ENCODE peak calls at places on chromosomes 13 and 19, in six cellular contexts. J is ascending aorta, L is Peyer's patch, Q is pancreas, V is tibial nerve, N is endodermal cell. M is an unnamed sample.

GRCh38 chr19:489418-490196 is 6.7 kb upstream of the MADCAM1 start:
- DNase-seq in J (no peak), L (no peak), Q (no peak), V (no peak), N (peak; percentile 82), M (no peak)

GRCh38 chr13:51999525-51999924 is 11.7 kb downstream of the ATP7B start:
- DNase-seq in J (no peak), L (no peak), Q (peak; percentile 67), V (no peak), N (peak; percentile 69), M (no peak)

GRCh38 chr13:80116107-80116506 is 224.8 kb downstream of the SPRY2 start:
- DNase-seq in J (no peak), L (no peak), Q (no peak), V (no peak), N (no peak), M (peak; percentile 49)

GRCh38 chr19:46381746-46382345 is 31.5 kb downstream of the CCDC8 start:
- DNase-seq in J (no peak), L (no peak), Q (peak; percentile 43), V (no peak), N (no peak), M (no peak)

GRCh38 chr19:39410620-39411005 is 1.9 kb upstream of the PLEKHG2 start:
- DNase-seq in J (no peak), L (no peak), Q (no peak), V (no peak), N (no peak), M (no peak)

GRCh38 chr13:111176421-111176820 is 61.3 kb downstream of the ARHGEF7 start:
- DNase-seq in J (no peak), L (no peak), Q (no peak), V (no peak), N (no peak), M (no peak)

GRCh38 chr13:114032121-114032799 is 58.4 kb upstream of the C13orf46 start:
- DNase-seq in J (no peak), L (no peak), Q (no peak), V (no peak), N (no peak), M (no peak)

GRCh38 chr13:109500146-109500773 is 286.1 kb downstream of the IRS2 start:
- DNase-seq in J (no peak), L (no peak), Q (no peak), V (no peak), N (peak; percentile 83), M (no peak)

GRCh38 chr19:6730153-6730804 is 7.1 kb downstream of the GPR108 start:
- DNase-seq in J (no peak), L (peak; percentile 92), Q (peak; percentile 85), V (peak; percentile 86), N (peak; percentile 99), M (no peak)

GRCh38 chr19:3057275-3057714 is 5.0 kb downstream of the TLE5 start:
- DNase-seq in J (peak; percentile 21), L (no peak), Q (peak; percentile 94), V (peak; percentile 77), N (peak; percentile 79), M (no peak)

GRCh38 chr19:38989066-38989605 is 13.6 kb upstream of the FBXO17 start:
- DNase-seq in J (no peak), L (no peak), Q (no peak), V (no peak), N (peak; percentile 75), M (no peak)

GRCh38 chr19:49114630-49115363 is 627 bp downstream of the LIN7B start:
- DNase-seq in J (no peak), L (peak; percentile 81), Q (peak; percentile 78), V (no peak), N (peak; percentile 88), M (no peak)

GRCh38 chr19:55472463-55472862 is 4.0 kb upstream of the ZNF628 start:
- DNase-seq in J (no peak), L (no peak), Q (no peak), V (no peak), N (peak; percentile 45), M (no peak)

GRCh38 chr19:30046522-30046921 is 104.5 kb downstream of the URI1 start:
- DNase-seq in J (no peak), L (no peak), Q (no peak), V (no peak), N (peak; percentile 67), M (no peak)

GRCh38 chr13:76210262-76210661 is 574.1 kb downstream of the LMO7 start:
- DNase-seq in J (no peak), L (no peak), Q (no peak), V (no peak), N (no peak), M (no peak)

GRCh38 chr19:1970003-1970805 is 29.2 kb downstream of the CSNK1G2 start:
- DNase-seq in J (no peak), L (no peak), Q (no peak), V (no peak), N (no peak), M (no peak)

GRCh38 chr19:4589579-4590410 is 30.3 kb upstream of the SEMA6B start:
- DNase-seq in J (no peak), L (no peak), Q (no peak), V (no peak), N (peak; percentile 75), M (no peak)

GRCh38 chr13:71621152-71622124 is 245.6 kb downstream of the DACH1 start:
- DNase-seq in J (no peak), L (no peak), Q (no peak), V (no peak), N (no peak), M (no peak)

GRCh38 chr19:46692918-46693722 is 23.8 kb downstream of the PRKD2 start:
- DNase-seq in J (no peak), L (no peak), Q (no peak), V (no peak), N (no peak), M (no peak)

GRCh38 chr13:34420975-34421719 is 520.9 kb upstream of the NBEA start:
- DNase-seq in J (no peak), L (no peak), Q (no peak), V (no peak), N (no peak), M (no peak)

GRCh38 chr19:6066661-6067646 is 43.3 kb downstream of the RFX2 start:
- DNase-seq in J (peak; percentile 71), L (peak; percentile 91), Q (peak; percentile 89), V (peak; percentile 85), N (peak; percentile 92), M (no peak)

GRCh38 chr19:52170863-52171320 is 529 bp downstream of the ZNF836 start:
- DNase-seq in J (no peak), L (no peak), Q (peak; percentile 63), V (no peak), N (peak; percentile 72), M (no peak)

GRCh38 chr19:29040291-29040690 is 172.7 kb downstream of the UQCRFS1 start:
- DNase-seq in J (no peak), L (no peak), Q (no peak), V (no peak), N (no peak), M (no peak)

GRCh38 chr13:54301085-54301484 is 1272.5 kb downstream of the OLFM4 start:
- DNase-seq in J (no peak), L (no peak), Q (no peak), V (no peak), N (no peak), M (no peak)

GRCh38 chr13:90445179-90445578 is 902.3 kb upstream of the MIR17HG start:
- DNase-seq in J (no peak), L (no peak), Q (no peak), V (no peak), N (peak; percentile 61), M (peak; percentile 79)

GRCh38 chr13:101700598-101700997 is 248.1 kb downstream of the ITGBL1 start:
- DNase-seq in J (no peak), L (no peak), Q (no peak), V (no peak), N (no peak), M (no peak)

GRCh38 chr19:55611300-55611982 is 6.0 kb downstream of the ZNF865 start:
- DNase-seq in J (no peak), L (no peak), Q (no peak), V (no peak), N (no peak), M (no peak)

GRCh38 chr13:100274942-100275506 is 186.1 kb downstream of the PCCA start:
- DNase-seq in J (no peak), L (no peak), Q (no peak), V (no peak), N (peak; percentile 68), M (no peak)

GRCh38 chr13:25232937-25233515 is 54.3 kb downstream of the MTMR6 start:
- DNase-seq in J (no peak), L (no peak), Q (no peak), V (no peak), N (no peak), M (no peak)

GRCh38 chr13:23235994-23236393 is 55.2 kb downstream of the SGCG start:
- DNase-seq in J (no peak), L (no peak), Q (no peak), V (no peak), N (no peak), M (no peak)
- H3K9me3 ChIP-seq in J (no peaks in the 10 kb centered on the region), L (no peaks in the 10 kb centered on the region), Q (no peaks in the 10 kb centered on the region), V (no peaks in the 10 kb centered on the region), N (no peaks in the 10 kb centered on the region), M (no peaks in the 10 kb centered on the region)

DNA sequence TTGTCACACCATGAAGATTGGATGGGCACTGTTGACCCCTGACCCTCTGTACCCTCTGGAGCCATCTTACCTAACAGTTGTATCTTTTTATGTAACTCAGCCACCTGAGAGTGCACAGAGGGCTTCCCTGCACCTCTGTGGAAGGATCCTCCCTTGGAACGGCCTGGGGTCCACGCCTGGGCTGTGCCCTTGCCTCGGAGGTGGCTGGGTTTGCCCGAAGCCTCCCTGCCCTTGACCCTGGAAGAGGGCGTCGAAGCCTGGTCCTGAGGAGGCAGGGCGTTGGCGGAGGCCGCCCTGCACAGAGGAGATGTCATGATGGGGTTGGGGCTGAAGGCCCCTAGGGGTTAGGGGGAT is 241 bp downstream of the ODAD3 start:
- DNase-seq in J (no peak), L (no peak), Q (no peak), V (no peak), N (no peak), M (no peak)
- H3K27ac ChIP-seq in J (peak overlapping the region; percentile 73), L (peak overlapping the region; percentile 87), Q (peak overlapping the region; percentile 17), V (peak overlapping the region; percentile 65), N (peak overlapping the region; percentile 85), M (peak overlapping the region; percentile 61)

DNA sequence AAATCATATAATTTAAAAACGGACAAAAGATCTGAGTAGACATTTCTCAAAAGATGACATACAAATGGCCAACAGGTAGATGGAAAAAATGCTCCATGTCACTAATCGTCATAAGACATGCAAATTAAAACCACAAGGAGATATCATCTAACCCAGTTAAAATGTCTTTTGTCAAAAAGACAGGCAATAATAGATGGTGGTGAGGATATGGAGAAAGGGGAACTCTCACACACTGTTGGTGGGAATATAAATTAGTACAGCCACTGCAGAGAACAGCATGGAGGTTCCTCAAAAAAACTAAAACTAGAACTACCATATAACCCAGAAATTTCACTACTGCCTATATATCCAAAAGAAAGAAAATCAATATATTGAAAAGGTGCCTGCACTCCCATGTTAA is 37.9 kb downstream of the OR10H4 start:
- DNase-seq in J (no peak), L (no peak), Q (no peak), V (no peak), N (no peak), M (no peak)
- TF ChIP-seq CTCF in J (no peak), L (no peak), Q (no peak), V (no peak), N (no peak), M (no peak)

GRCh38 chr13:41334810-41335209 is 23.7 kb downstream of the NAA16 start:
- DNase-seq in J (no peak), L (no peak), Q (no peak), V (no peak), N (no peak), M (no peak)

GRCh38 chr13:41327994-41328778 is 17.1 kb downstream of the NAA16 start:
- DNase-seq in J (no peak), L (no peak), Q (no peak), V (no peak), N (no peak), M (no peak)

GRCh38 chr13:41332829-41333228 is 21.8 kb downstream of the NAA16 start:
- DNase-seq in J (no peak), L (no peak), Q (no peak), V (no peak), N (no peak), M (no peak)
- H3K9me3 ChIP-seq in J (no peaks in the 10 kb centered on the region), L (no peaks in the 10 kb centered on the region), Q (no peaks in the 10 kb centered on the region), V (no peaks in the 10 kb centered on the region), N (no peaks in the 10 kb centered on the region), M (no peaks in the 10 kb centered on the region)